ENCODE peak calls at places on chromosome 3, in five cellular contexts. M is stimulated activated CD4-positive, alpha-beta T cell treated with anti-CD3 and anti-CD28 coated beads, Interleukin-1b, Interleukin-23, amount 100 ng/mL, for 24 hours; U is NCI-H1436; B is stimulated activated CD8-positive, alpha-beta memory T cell treated with anti-CD3 and anti-CD28 coated beads, Interleukin-2, amount 100 ng/mL, for 1 hour; E is anterior cingulate cortex. I is an unnamed sample.
A peak's percentile ranks its signal among the peaks of the same experiment; 100 is the strongest.

GRCh38 chr3:24220859-24221657 is 273.6 kb downstream of the THRB start:
- DNase-seq in E (peak; percentile 41), U (no peak), M (no peak), B (no peak), I (peak; percentile 94)

GRCh38 chr3:153614563-153614962 is 452.5 kb downstream of the RAP2B start:
- DNase-seq in E (no peak), M (no peak), B (no peak), U (no peak), I (peak; percentile 87)

GRCh38 chr3:196537319-196537984 is 22.3 kb upstream of the SMCO1 start:
- DNase-seq in U (no peak), M (peak; percentile 41), E (no peak), B (peak; percentile 48), I (peak; percentile 48)

GRCh38 chr3:127822836-127823589 is 698 bp upstream of the MGLL start:
- DNase-seq in B (no peak), U (no peak), M (no peak), E (peak; percentile 44), I (peak; percentile 72)

GRCh38 chr3:33602829-33603228 is 115.2 kb downstream of the CLASP2 start:
- DNase-seq in U (no peak), B (no peak), E (no peak), M (no peak), I (no peak)

GRCh38 chr3:46710229-46710628 is 7.4 kb downstream of the PRSS50 start:
- DNase-seq in B (no peak), U (no peak), E (no peak), M (no peak), I (no peak)

GRCh38 chr3:45409369-45409768 is 21.0 kb downstream of the LARS2 start:
- DNase-seq in E (no peak), U (no peak), B (no peak), M (no peak), I (no peak)

GRCh38 chr3:127739347-127740135 is 66.8 kb downstream of the ABTB1 start:
- DNase-seq in E (no peak), M (no peak), U (no peak), B (no peak), I (no peak)

GRCh38 chr3:6524479-6524878 is 336.4 kb upstream of the GRM7 start:
- DNase-seq in M (no peak), U (no peak), E (no peak), B (no peak), I (no peak)

GRCh38 chr3:151946606-151947005 is 73.2 kb downstream of the SUCNR1 start:
- DNase-seq in E (no peak), U (no peak), M (no peak), B (no peak), I (peak; percentile 54)

GRCh38 chr3:176651622-176652021 is 545.7 kb downstream of the TBL1XR1 start:
- DNase-seq in B (no peak), U (no peak), E (no peak), M (no peak), I (peak; percentile 1)

GRCh38 chr3:50545781-50546180 is 21.8 kb downstream of the C3orf18 start:
- DNase-seq in B (no peak), E (no peak), M (no peak), U (no peak), I (no peak)

GRCh38 chr3:171824076-171824475 is 13.8 kb upstream of the PLD1 start:
- DNase-seq in U (no peak), B (no peak), E (no peak), M (no peak), I (no peak)

GRCh38 chr3:132317229-132317948 is at the start of gene ACP3:
- DNase-seq in E (peak; percentile 14), M (no peak), B (no peak), U (peak; percentile 7), I (peak; percentile 85)

GRCh38 chr3:195613468-195614069 is 29.8 kb upstream of the APOD start:
- DNase-seq in U (no peak), B (no peak), E (no peak), M (no peak), I (peak; percentile 56)